ENCODE peak calls at places on chromosomes 13 and 19, in eight cellular contexts. A is body of pancreas, R is psoas muscle, U is left ventricle myocardium inferior, B is Caco-2, H is uterus, Q is esophagus muscularis mucosa, W is HAP-1. J is an unnamed sample. For H3K4me1, the result is how much of the 10 kb centered on the place peaks cover.

GRCh38 chr19:35090160-35090794 is 25.3 kb upstream of the FXYD3 start:
- DNase-seq in A (peak), R (no peak), U (no peak), B (no peak), H (peak), Q (no peak), W (peak), J (peak)

GRCh38 chr19:34364830-34365462 is at the start of gene GPI:
- DNase-seq in A (peak), R (peak), U (peak), B (peak), H (peak), Q (no peak), W (peak), J (peak)

GRCh38 chr13:113777311-113778260 is 18.6 kb downstream of the TMEM255B start:
- DNase-seq in A (no peak), R (peak), U (no peak), B (peak), H (no peak), Q (no peak), W (no peak), J (no peak)

GRCh38 chr19:29671393-29672076 is 6.3 kb downstream of the PLEKHF1 start:
- DNase-seq in A (peak), R (peak), U (peak), B (no peak), H (peak), Q (no peak), W (no peak), J (peak)

GRCh38 chr13:60990032-60990733 is 425.5 kb downstream of the PCDH20 start:
- DNase-seq in A (peak), R (no peak), U (no peak), B (no peak), H (no peak), Q (no peak), W (no peak), J (no peak)

GRCh38 chr13:23711355-23711754 is 141.1 kb downstream of the TNFRSF19 start:
- DNase-seq in A (no peak), R (no peak), U (no peak), B (no peak), H (no peak), Q (no peak), W (no peak), J (no peak)

GRCh38 chr13:73337511-73337910 is 278.7 kb downstream of the KLF5 start:
- DNase-seq in A (no peak), R (no peak), U (no peak), B (no peak), H (no peak), Q (no peak), W (no peak), J (no peak)

GRCh38 chr13:87778128-87778527 is 107.0 kb downstream of the SLITRK5 start:
- DNase-seq in A (no peak), R (no peak), U (no peak), B (no peak), H (no peak), Q (no peak), W (no peak), J (no peak)

GRCh38 chr19:11843741-11844140 is 4.8 kb upstream of the ZNF439 start:
- DNase-seq in A (no peak), R (no peak), U (no peak), B (no peak), H (no peak), Q (no peak), W (no peak), J (no peak)

GRCh38 chr13:112907916-112908315 is 61.1 kb upstream of the MCF2L start:
- DNase-seq in A (no peak), R (no peak), U (no peak), B (no peak), H (no peak), Q (no peak), W (no peak), J (no peak)

GRCh38 chr13:95156208-95156607 is 145.0 kb downstream of the ABCC4 start:
- DNase-seq in A (no peak), R (no peak), U (no peak), B (no peak), H (no peak), Q (no peak), W (no peak), J (no peak)

GRCh38 chr13:31896427-31896826 is 135.1 kb upstream of the FRY start:
- DNase-seq in A (no peak), R (peak), U (peak), B (no peak), H (no peak), Q (no peak), W (peak), J (no peak)

GRCh38 chr19:16814526-16815100 is 14.6 kb upstream of the SIN3B start:
- DNase-seq in A (no peak), R (no peak), U (no peak), B (no peak), H (no peak), Q (no peak), W (no peak), J (no peak)

GRCh38 chr13:43546821-43547220 is 240.0 kb downstream of the ENOX1 start:
- DNase-seq in A (no peak), R (no peak), U (no peak), B (peak), H (no peak), Q (no peak), W (no peak), J (no peak)

DNA sequence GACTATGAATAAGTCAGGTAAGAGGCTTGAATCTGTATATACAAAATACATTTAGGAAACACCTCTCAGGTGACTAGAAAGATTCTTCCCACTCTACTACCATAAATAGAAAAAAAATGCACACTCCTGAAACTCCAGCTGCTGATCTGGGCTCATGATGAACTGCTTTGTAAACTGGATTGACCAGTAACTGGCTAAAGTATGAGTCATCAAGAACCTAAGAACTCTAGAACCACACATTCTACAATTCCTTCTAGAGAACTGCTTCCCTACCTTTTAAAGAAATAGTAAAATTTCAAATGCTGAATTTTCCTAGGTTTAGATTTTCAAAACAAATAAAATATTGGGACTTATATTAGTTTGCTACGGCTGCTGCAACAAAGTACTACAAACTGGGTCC is 55.2 kb downstream of the ELF1 start:
- DNase-seq in A (no peak), R (no peak), U (no peak), B (no peak), H (no peak), Q (no peak), W (no peak), J (no peak)
- H3K4me1 ChIP-seq in A (half or more), R (under half), U (half or more), B (under half), H (under half), Q (half or more), W (under half), J (half or more)

DNA sequence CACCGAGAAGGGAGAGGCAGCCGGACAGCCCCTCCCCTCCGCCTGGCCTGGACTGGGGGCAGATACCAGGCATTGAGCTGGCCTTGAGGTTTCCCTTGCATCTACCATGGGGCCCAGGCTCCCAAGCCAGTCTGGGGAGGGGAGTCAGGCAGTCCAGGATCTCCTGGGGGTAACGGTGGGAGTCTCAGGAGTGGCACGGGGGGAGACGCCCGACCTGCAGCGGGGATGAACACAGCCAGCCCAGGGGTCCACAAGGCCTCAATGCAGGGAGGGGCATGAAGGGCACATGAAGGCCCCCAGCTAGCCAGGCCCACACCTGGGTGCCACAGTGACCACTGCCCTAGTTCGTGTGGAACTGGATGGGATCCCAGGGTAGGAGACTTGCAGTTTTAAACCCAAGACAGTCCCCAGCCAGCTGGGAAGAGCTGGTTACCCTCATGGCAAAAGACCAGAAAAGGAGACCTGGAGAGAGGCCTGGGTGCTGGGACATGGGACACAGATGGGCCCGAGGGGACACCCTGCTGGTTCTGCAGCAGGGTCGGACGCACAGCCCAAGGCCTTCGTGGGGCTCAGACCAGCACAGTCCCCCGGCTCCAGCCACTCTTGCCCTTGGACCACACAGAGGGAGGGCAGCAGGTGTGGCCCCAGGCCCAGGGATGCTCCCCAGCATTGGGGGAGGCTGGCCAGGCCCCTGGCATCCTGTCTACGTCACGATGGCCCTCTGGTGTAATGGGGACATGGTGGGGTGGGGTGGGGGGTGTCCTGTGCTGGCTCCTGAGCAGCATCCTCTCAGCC is 4.6 kb upstream of the UQCR11 start:
- DNase-seq in A (no peak), R (no peak), U (no peak), B (no peak), H (no peak), Q (no peak), W (no peak), J (no peak)
- H3K4me1 ChIP-seq in A (under half), R (under half), U (under half), B (under half), H (under half), Q (under half), W (under half), J (under half)

DNA sequence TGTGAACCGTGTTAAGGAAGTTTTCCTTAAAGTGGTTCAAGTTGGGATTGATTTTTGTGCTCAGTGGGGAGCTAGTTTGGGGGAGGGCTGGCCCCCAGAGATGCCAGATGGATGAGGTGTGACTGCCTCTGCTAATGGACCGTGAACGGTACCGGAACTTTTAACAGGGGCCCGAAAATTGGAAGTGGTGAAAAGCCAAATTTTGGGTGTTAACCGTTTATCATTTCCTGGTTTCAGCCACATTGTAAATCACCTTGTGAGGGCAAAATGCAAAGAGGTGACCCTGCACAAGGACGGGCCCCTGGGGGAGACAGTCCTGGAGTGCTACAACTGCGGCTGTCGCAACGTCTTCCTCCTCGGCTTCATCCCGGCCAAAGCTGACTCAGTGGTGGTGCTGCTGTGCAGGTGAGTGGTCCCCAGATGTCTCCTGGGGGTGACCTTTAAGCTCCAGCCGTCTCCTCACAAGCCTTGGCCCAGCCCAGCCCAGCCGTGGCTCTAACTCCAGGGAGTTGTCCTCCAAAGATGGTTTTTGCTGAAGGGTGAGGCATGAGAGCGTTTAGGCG is 18.2 kb downstream of the UPF1 start:
- DNase-seq in A (no peak), R (no peak), U (no peak), B (no peak), H (no peak), Q (no peak), W (no peak), J (no peak)
- H3K4me1 ChIP-seq in A (under half), R (under half), U (half or more), B (under half), H (under half), Q (half or more), W (under half), J (half or more)

GRCh38 chr19:44740351-44740824 is 8.1 kb upstream of the BCL3 start:
- DNase-seq in A (no peak), R (no peak), U (no peak), B (no peak), H (no peak), Q (no peak), W (no peak), J (no peak)
- H3K4me1 ChIP-seq in A (half or more), R (under half), U (half or more), B (half or more), H (under half), Q (half or more), W (under half), J (under half)

DNA sequence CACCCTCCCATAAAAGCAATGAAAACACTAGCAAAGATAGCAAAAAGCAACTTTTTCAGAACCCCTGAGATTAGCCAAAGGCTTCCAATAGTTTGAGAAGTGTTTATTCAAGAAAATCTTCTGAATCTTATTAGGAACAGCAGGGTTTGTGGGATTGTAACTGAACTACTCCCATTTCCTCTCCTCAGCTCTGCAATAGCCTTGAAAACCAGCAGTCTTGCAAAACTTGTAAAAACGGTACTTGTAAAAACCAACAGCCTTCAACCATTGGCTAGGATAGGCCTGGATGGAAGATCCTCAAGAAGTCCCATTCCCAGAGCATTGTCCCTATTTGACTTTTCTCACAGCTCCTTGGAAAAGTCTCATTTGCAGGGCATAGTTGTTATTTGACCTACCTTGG is 12.1 kb downstream of the RNASEH2B start:
- DNase-seq in A (no peak), R (no peak), U (no peak), B (no peak), H (no peak), Q (no peak), W (no peak), J (no peak)
- H3K4me1 ChIP-seq in A (under half), R (under half), U (under half), B (under half), H (under half), Q (under half), W (under half), J (under half)